ENCODE peak calls at places on chromosomes 3 and 15, in eight cellular contexts. W is activated B cell treated with CpG ODN at 0.5 μM for 24 hours, N is IMR-90, Z is tibial artery, K is AG09309, Q is Calu3, L is HEK293T, C is kidney tubule cell. D is an unnamed sample.

GRCh38 chr3:61979645-61980430 is 393.5 kb downstream of the FEZF2 start:
- DNase-seq in W (no peak), N (no peak), Z (no peak), K (peak; percentile 8), Q (no peak), L (no peak), C (peak; percentile 82), D (no peak)

GRCh38 chr3:82308755-82309154 is 547.3 kb upstream of the GBE1 start:
- DNase-seq in W (no peak), N (no peak), Z (no peak), K (no peak), Q (no peak), L (no peak), C (no peak), D (no peak)

GRCh38 chr3:9930804-9931418 is 2.7 kb upstream of the CRELD1 start:
- DNase-seq in W (no peak), N (no peak), Z (no peak), K (no peak), Q (no peak), L (no peak), C (no peak), D (no peak)

GRCh38 chr15:88115529-88116152 is 140.9 kb downstream of the NTRK3 start:
- DNase-seq in W (no peak), N (no peak), Z (no peak), K (no peak), Q (no peak), L (no peak), C (no peak), D (no peak)

GRCh38 chr3:105606052-105606451 is 239.3 kb downstream of the ALCAM start:
- DNase-seq in W (no peak), N (peak; percentile 80), Z (no peak), K (no peak), Q (no peak), L (no peak), C (peak; percentile 21), D (no peak)

GRCh38 chr3:61820306-61820992 is 259.1 kb downstream of the PTPRG start:
- DNase-seq in W (no peak), N (no peak), Z (no peak), K (no peak), Q (no peak), L (no peak), C (no peak), D (no peak)

GRCh38 chr3:48847053-48847585 is 555 bp downstream of the PRKAR2A start:
- DNase-seq in W (peak; percentile 57), N (peak; percentile 75), Z (peak; percentile 74), K (no peak), Q (peak; percentile 87), L (peak; percentile 64), C (peak; percentile 83), D (peak; percentile 20)

GRCh38 chr3:148366743-148367410 is 330.8 kb upstream of the AGTR1 start:
- DNase-seq in W (no peak), N (peak; percentile 9), Z (no peak), K (no peak), Q (no peak), L (peak; percentile 7), C (no peak), D (no peak)

GRCh38 chr3:23889950-23890349 is 26.8 kb downstream of the NKIRAS1 start:
- DNase-seq in W (no peak), N (no peak), Z (no peak), K (no peak), Q (no peak), L (no peak), C (no peak), D (no peak)

GRCh38 chr15:82933576-82933975 is 18.9 kb downstream of the HOMER2 start:
- DNase-seq in W (no peak), N (no peak), Z (no peak), K (no peak), Q (no peak), L (no peak), C (peak; percentile 76), D (no peak)

GRCh38 chr3:196159952-196160804 is 51.0 kb downstream of the ZDHHC19 start:
- DNase-seq in W (peak; percentile 50), N (peak; percentile 93), Z (peak; percentile 34), K (peak; percentile 58), Q (no peak), L (no peak), C (peak; percentile 83), D (no peak)

GRCh38 chr15:78358114-78358513 is 18.0 kb downstream of the CRABP1 start:
- DNase-seq in W (no peak), N (no peak), Z (no peak), K (no peak), Q (no peak), L (no peak), C (no peak), D (no peak)

GRCh38 chr3:108820586-108820985 is 2.0 kb upstream of the TRAT1 start:
- DNase-seq in W (no peak), N (no peak), Z (no peak), K (no peak), Q (no peak), L (no peak), C (peak; percentile 1), D (no peak)

GRCh38 chr3:172924546-172924945 is 174.0 kb downstream of the ECT2 start:
- DNase-seq in W (no peak), N (no peak), Z (no peak), K (no peak), Q (no peak), L (no peak), C (no peak), D (no peak)

GRCh38 chr15:42143356-42143755 is 13.1 kb downstream of the PLA2G4F start:
- DNase-seq in W (no peak), N (no peak), Z (no peak), K (no peak), Q (no peak), L (no peak), C (no peak), D (no peak)

GRCh38 chr3:174376346-174376745 is 482.8 kb upstream of the NAALADL2 start:
- DNase-seq in W (no peak), N (peak; percentile 46), Z (no peak), K (no peak), Q (no peak), L (no peak), C (no peak), D (no peak)

GRCh38 chr15:94164202-94164807 is 67.1 kb upstream of the MCTP2 start:
- DNase-seq in W (no peak), N (peak; percentile 51), Z (no peak), K (no peak), Q (peak; percentile 79), L (peak; percentile 60), C (peak; percentile 70), D (peak; percentile 41)

GRCh38 chr3:66110840-66111239 is 72.1 kb upstream of the MAGI1 start:
- DNase-seq in W (no peak), N (no peak), Z (no peak), K (no peak), Q (peak; percentile 60), L (no peak), C (peak; percentile 26), D (no peak)

GRCh38 chr15:67244966-67245478 is 9.4 kb downstream of the AAGAB start:
- DNase-seq in W (no peak), N (peak; percentile 58), Z (no peak), K (no peak), Q (no peak), L (no peak), C (no peak), D (no peak)

GRCh38 chr3:42042747-42043115 is 48.4 kb upstream of the TRAK1 start:
- DNase-seq in W (no peak), N (no peak), Z (no peak), K (no peak), Q (no peak), L (no peak), C (no peak), D (no peak)

GRCh38 chr3:11499144-11499543 is 144.6 kb downstream of the VGLL4 start:
- DNase-seq in W (no peak), N (peak; percentile 98), Z (no peak), K (peak; percentile 83), Q (peak; percentile 1), L (no peak), C (peak; percentile 96), D (no peak)

GRCh38 chr3:151925876-151926275 is 52.4 kb downstream of the SUCNR1 start:
- DNase-seq in W (no peak), N (peak; percentile 83), Z (no peak), K (peak; percentile 81), Q (peak; percentile 8), L (no peak), C (peak; percentile 55), D (no peak)

GRCh38 chr3:175386630-175387029 is 527.5 kb downstream of the NAALADL2 start:
- DNase-seq in W (no peak), N (peak; percentile 95), Z (no peak), K (peak; percentile 83), Q (peak; percentile 32), L (no peak), C (peak; percentile 56), D (no peak)